ENCODE peak calls at places on chromosomes 13 and 19, in five cellular contexts. One of them, this sample, is unnamed.

GRCh38 chr19:55927991-55928390 is 4.1 kb downstream of the NLRP13 start:
- DNase-seq in AG09319: no peak
- DNase-seq in MG63: no peak
- DNase-seq in activated T-cell treated with anti-CD3 and anti-CD28 coated beads, Interleukin-2, amount 50 U/mL, for 24 hours: no peak
- DNase-seq in germinal center: no peak
- DNase-seq in this sample: no peak

GRCh38 chr13:60647547-60647946 is 250.5 kb downstream of the TDRD3 start:
- DNase-seq in AG09319: no peak
- DNase-seq in MG63: no peak
- DNase-seq in activated T-cell treated with anti-CD3 and anti-CD28 coated beads, Interleukin-2, amount 50 U/mL, for 24 hours: no peak
- DNase-seq in germinal center: no peak
- DNase-seq in this sample: no peak

GRCh38 chr19:17402982-17403855 is 2.2 kb downstream of the BST2 start:
- DNase-seq in AG09319: no peak
- DNase-seq in MG63: no peak
- DNase-seq in activated T-cell treated with anti-CD3 and anti-CD28 coated beads, Interleukin-2, amount 50 U/mL, for 24 hours: peak
- DNase-seq in germinal center: peak
- DNase-seq in this sample: peak

GRCh38 chr13:30690282-30691188 is 44.8 kb upstream of the ALOX5AP start:
- DNase-seq in AG09319: peak
- DNase-seq in MG63: peak
- DNase-seq in activated T-cell treated with anti-CD3 and anti-CD28 coated beads, Interleukin-2, amount 50 U/mL, for 24 hours: no peak
- DNase-seq in germinal center: peak
- DNase-seq in this sample: peak

GRCh38 chr13:36914648-36915047 is 5.4 kb downstream of the SMAD9 start:
- DNase-seq in AG09319: no peak
- DNase-seq in MG63: no peak
- DNase-seq in activated T-cell treated with anti-CD3 and anti-CD28 coated beads, Interleukin-2, amount 50 U/mL, for 24 hours: no peak
- DNase-seq in germinal center: no peak
- DNase-seq in this sample: no peak

GRCh38 chr13:50457430-50458393 is 385.8 kb downstream of the DLEU7 start:
- DNase-seq in AG09319: no peak
- DNase-seq in MG63: no peak
- DNase-seq in activated T-cell treated with anti-CD3 and anti-CD28 coated beads, Interleukin-2, amount 50 U/mL, for 24 hours: no peak
- DNase-seq in germinal center: peak
- DNase-seq in this sample: no peak

GRCh38 chr13:38763446-38764381 is 76.8 kb downstream of the FREM2 start:
- DNase-seq in AG09319: peak
- DNase-seq in MG63: no peak
- DNase-seq in activated T-cell treated with anti-CD3 and anti-CD28 coated beads, Interleukin-2, amount 50 U/mL, for 24 hours: no peak
- DNase-seq in germinal center: no peak
- DNase-seq in this sample: peak

GRCh38 chr19:17468302-17469091 is 1.8 kb upstream of the SLC27A1 start:
- DNase-seq in AG09319: no peak
- DNase-seq in MG63: no peak
- DNase-seq in activated T-cell treated with anti-CD3 and anti-CD28 coated beads, Interleukin-2, amount 50 U/mL, for 24 hours: no peak
- DNase-seq in germinal center: no peak
- DNase-seq in this sample: no peak

GRCh38 chr19:43957891-43958290 is 6.9 kb downstream of the ZNF221 start:
- DNase-seq in AG09319: peak
- DNase-seq in MG63: no peak
- DNase-seq in activated T-cell treated with anti-CD3 and anti-CD28 coated beads, Interleukin-2, amount 50 U/mL, for 24 hours: no peak
- DNase-seq in germinal center: no peak
- DNase-seq in this sample: no peak

GRCh38 chr19:33376931-33377557 is 3.5 kb downstream of the CEBPG start:
- DNase-seq in AG09319: no peak
- DNase-seq in MG63: no peak
- DNase-seq in activated T-cell treated with anti-CD3 and anti-CD28 coated beads, Interleukin-2, amount 50 U/mL, for 24 hours: no peak
- DNase-seq in germinal center: no peak
- DNase-seq in this sample: no peak

GRCh38 chr19:15790096-15790495 is 2.6 kb downstream of the OR10H5 start:
- DNase-seq in AG09319: no peak
- DNase-seq in MG63: peak
- DNase-seq in activated T-cell treated with anti-CD3 and anti-CD28 coated beads, Interleukin-2, amount 50 U/mL, for 24 hours: no peak
- DNase-seq in germinal center: no peak
- DNase-seq in this sample: no peak

GRCh38 chr13:59229861-59230260 is 933.9 kb downstream of the DIAPH3 start:
- DNase-seq in AG09319: no peak
- DNase-seq in MG63: no peak
- DNase-seq in activated T-cell treated with anti-CD3 and anti-CD28 coated beads, Interleukin-2, amount 50 U/mL, for 24 hours: no peak
- DNase-seq in germinal center: no peak
- DNase-seq in this sample: no peak

GRCh38 chr19:18710986-18711751 is 27.7 kb downstream of the CRTC1 start:
- DNase-seq in AG09319: peak
- DNase-seq in MG63: no peak
- DNase-seq in activated T-cell treated with anti-CD3 and anti-CD28 coated beads, Interleukin-2, amount 50 U/mL, for 24 hours: no peak
- DNase-seq in germinal center: no peak
- DNase-seq in this sample: no peak

GRCh38 chr13:77874406-77874805 is 44.2 kb downstream of the EDNRB start:
- DNase-seq in AG09319: no peak
- DNase-seq in MG63: peak
- DNase-seq in activated T-cell treated with anti-CD3 and anti-CD28 coated beads, Interleukin-2, amount 50 U/mL, for 24 hours: no peak
- DNase-seq in germinal center: no peak
- DNase-seq in this sample: no peak

GRCh38 chr19:6292006-6292405 is 12.2 kb upstream of the MLLT1 start:
- DNase-seq in AG09319: no peak
- DNase-seq in MG63: no peak
- DNase-seq in activated T-cell treated with anti-CD3 and anti-CD28 coated beads, Interleukin-2, amount 50 U/mL, for 24 hours: no peak
- DNase-seq in germinal center: no peak
- DNase-seq in this sample: no peak

GRCh38 chr19:50890422-50891252 is 17.4 kb downstream of the KLK2 start:
- DNase-seq in AG09319: no peak
- DNase-seq in MG63: no peak
- DNase-seq in activated T-cell treated with anti-CD3 and anti-CD28 coated beads, Interleukin-2, amount 50 U/mL, for 24 hours: no peak
- DNase-seq in germinal center: no peak
- DNase-seq in this sample: peak

GRCh38 chr19:36963262-36963661 is 47.1 kb downstream of the ZNF568 start:
- DNase-seq in AG09319: no peak
- DNase-seq in MG63: no peak
- DNase-seq in activated T-cell treated with anti-CD3 and anti-CD28 coated beads, Interleukin-2, amount 50 U/mL, for 24 hours: no peak
- DNase-seq in germinal center: no peak
- DNase-seq in this sample: no peak

GRCh38 chr19:11964496-11964857 is 363 bp upstream of the ZNF763 start:
- DNase-seq in AG09319: no peak
- DNase-seq in MG63: no peak
- DNase-seq in activated T-cell treated with anti-CD3 and anti-CD28 coated beads, Interleukin-2, amount 50 U/mL, for 24 hours: no peak
- DNase-seq in germinal center: peak
- DNase-seq in this sample: no peak

GRCh38 chr13:53445682-53446081 is 417.1 kb downstream of the OLFM4 start:
- DNase-seq in AG09319: no peak
- DNase-seq in MG63: peak
- DNase-seq in activated T-cell treated with anti-CD3 and anti-CD28 coated beads, Interleukin-2, amount 50 U/mL, for 24 hours: no peak
- DNase-seq in germinal center: no peak
- DNase-seq in this sample: no peak

GRCh38 chr19:14650161-14650560 is 24.5 kb downstream of the ADGRE3 start:
- DNase-seq in AG09319: no peak
- DNase-seq in MG63: no peak
- DNase-seq in activated T-cell treated with anti-CD3 and anti-CD28 coated beads, Interleukin-2, amount 50 U/mL, for 24 hours: no peak
- DNase-seq in germinal center: no peak
- DNase-seq in this sample: no peak

GRCh38 chr13:54637377-54637776 is 1608.8 kb downstream of the OLFM4 start:
- DNase-seq in AG09319: no peak
- DNase-seq in MG63: no peak
- DNase-seq in activated T-cell treated with anti-CD3 and anti-CD28 coated beads, Interleukin-2, amount 50 U/mL, for 24 hours: no peak
- DNase-seq in germinal center: no peak
- DNase-seq in this sample: no peak

GRCh38 chr19:3722443-3723109 is 14.4 kb downstream of the TJP3 start:
- DNase-seq in AG09319: no peak
- DNase-seq in MG63: no peak
- DNase-seq in activated T-cell treated with anti-CD3 and anti-CD28 coated beads, Interleukin-2, amount 50 U/mL, for 24 hours: no peak
- DNase-seq in germinal center: no peak
- DNase-seq in this sample: no peak

This sample was measured in GM12865.